ENCODE peak calls at places on chromosomes 11 and 22, in eight cellular contexts. E is Peyer's patch, A is A549, H is fibroblast of lung, X is GM23338, Q is heart right ventricle, B is lower lobe of right lung, N is heart left ventricle. F is an unnamed sample.
A peak's percentile ranks its signal among the peaks of the same experiment; 100 is the strongest.

GRCh38 chr11:7638710-7639642 is 34.3 kb downstream of the CYB5R2 start:
- DNase-seq in E (no peak), A (no peak), H (no peak), X (no peak), Q (no peak), B (no peak), N (no peak), F (no peak)

GRCh38 chr11:19905280-19905853 is 192.7 kb downstream of the NAV2 start:
- DNase-seq in E (no peak), A (peak; percentile 61), H (peak; percentile 70), X (peak; percentile 76), Q (no peak), B (no peak), N (no peak), F (no peak)

GRCh38 chr11:82722236-82722635 is 11.4 kb downstream of the FAM181B start:
- DNase-seq in E (no peak), A (no peak), H (no peak), X (no peak), Q (no peak), B (no peak), N (no peak), F (no peak)

GRCh38 chr22:23365524-23365923 is 185.2 kb downstream of the BCR start:
- DNase-seq in E (no peak), A (no peak), H (no peak), X (no peak), Q (no peak), B (no peak), N (no peak), F (no peak)

GRCh38 chr11:73995731-73996130 is 13.1 kb upstream of the UCP2 start:
- DNase-seq in E (peak; percentile 45), A (no peak), H (no peak), X (no peak), Q (no peak), B (no peak), N (no peak), F (no peak)

GRCh38 chr22:27670701-27671412 is 130.7 kb downstream of the MN1 start:
- DNase-seq in E (no peak), A (no peak), H (no peak), X (peak; percentile 93), Q (peak; percentile 71), B (no peak), N (no peak), F (no peak)

GRCh38 chr11:95414217-95414616 is 183.2 kb upstream of the SESN3 start:
- DNase-seq in E (no peak), A (no peak), H (no peak), X (no peak), Q (no peak), B (no peak), N (no peak), F (no peak)

GRCh38 chr11:2690596-2691354 is 9.0 kb downstream of the KCNQ1OT1 start:
- DNase-seq in E (peak; percentile 37), A (no peak), H (no peak), X (peak; percentile 24), Q (no peak), B (no peak), N (no peak), F (no peak)

GRCh38 chr11:117835576-117835975 is 11.0 kb upstream of the FXYD2 start:
- DNase-seq in E (peak; percentile 32), A (no peak), H (no peak), X (no peak), Q (no peak), B (no peak), N (no peak), F (no peak)

GRCh38 chr11:132300283-132300682 is 929.9 kb downstream of the NTM start:
- DNase-seq in E (no peak), A (no peak), H (no peak), X (peak; percentile 58), Q (no peak), B (no peak), N (no peak), F (no peak)

GRCh38 chr11:72719144-72719543 is 33.1 kb downstream of the ARAP1 start:
- DNase-seq in E (no peak), A (no peak), H (peak; percentile 57), X (no peak), Q (peak; percentile 61), B (peak; percentile 46), N (no peak), F (no peak)
- H3K27ac ChIP-seq in E (no peak overlapping the region), A (no peak overlapping the region), H (no peak overlapping the region), X (no peak overlapping the region), Q (peak overlapping the region; percentile 97), B (peak overlapping the region; percentile 90), N (peak overlapping the region; percentile 93), F (no peak overlapping the region)

GRCh38 chr11:119754656-119755350 is 25.8 kb upstream of the NECTIN1 start:
- DNase-seq in E (no peak), A (no peak), H (no peak), X (no peak), Q (no peak), B (no peak), N (no peak), F (no peak)
- H3K27ac ChIP-seq in E (no peak overlapping the region), A (no peak overlapping the region), H (no peak overlapping the region), X (no peak overlapping the region), Q (no peak overlapping the region), B (no peak overlapping the region), N (peak overlapping the region; percentile 19), F (no peak overlapping the region)

DNA sequence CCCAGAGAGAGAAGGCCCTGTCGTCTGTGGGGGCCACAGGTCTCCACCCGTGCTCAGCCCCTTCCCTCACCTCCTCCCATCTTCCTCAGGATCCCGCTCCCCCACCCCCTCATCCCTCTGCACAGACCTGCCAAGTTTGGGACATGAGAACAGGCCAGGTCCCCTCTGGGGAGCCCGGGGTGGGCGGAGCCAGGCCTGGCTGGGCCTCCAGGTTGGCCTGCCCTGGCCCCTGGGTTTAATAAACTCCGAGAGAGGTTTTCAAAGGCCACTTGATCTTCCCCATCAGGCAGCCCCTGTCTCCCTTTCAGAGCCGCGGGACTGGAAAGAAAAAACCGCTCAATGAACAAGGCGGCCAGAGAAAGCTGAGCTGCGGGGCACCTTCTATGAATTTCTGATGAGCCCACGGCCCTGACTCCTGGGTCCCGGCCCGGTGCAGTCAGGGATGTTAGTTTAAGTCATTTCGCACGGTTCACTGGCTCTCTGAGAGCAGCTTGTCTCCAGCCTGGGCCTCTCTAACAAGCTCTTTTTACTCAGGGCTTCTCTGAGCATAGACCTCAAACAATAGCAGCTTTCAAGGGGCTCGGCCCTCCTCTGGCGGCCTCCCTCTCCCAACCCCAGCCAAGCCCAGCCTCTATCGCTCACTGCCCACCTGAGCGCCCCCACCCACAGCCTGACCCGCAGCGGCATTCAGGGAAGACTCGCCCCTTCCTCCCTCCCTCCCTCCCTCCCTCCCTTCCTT is 64.8 kb downstream of the RPUSD4 start:
- DNase-seq in E (no peak), A (no peak), H (no peak), X (peak; percentile 74), Q (no peak), B (no peak), N (no peak), F (no peak)
- H3K27ac ChIP-seq in E (no peak overlapping the region), A (no peak overlapping the region), H (no peak overlapping the region), X (peak overlapping the region; percentile 74), Q (no peak overlapping the region), B (no peak overlapping the region), N (no peak overlapping the region), F (no peak overlapping the region)

GRCh38 chr11:119404872-119405271 is 18.1 kb downstream of the THY1 start:
- DNase-seq in E (no peak), A (no peak), H (no peak), X (no peak), Q (no peak), B (no peak), N (no peak), F (no peak)

GRCh38 chr11:119403021-119403420 is 20.0 kb downstream of the THY1 start:
- DNase-seq in E (no peak), A (no peak), H (peak; percentile 23), X (no peak), Q (no peak), B (no peak), N (no peak), F (no peak)

GRCh38 chr11:119402470-119402869 is 20.5 kb downstream of the THY1 start:
- DNase-seq in E (no peak), A (no peak), H (no peak), X (no peak), Q (no peak), B (no peak), N (no peak), F (no peak)

GRCh38 chr11:119397740-119398139 is 16.2 kb upstream of the USP2 start:
- DNase-seq in E (no peak), A (no peak), H (no peak), X (no peak), Q (no peak), B (no peak), N (no peak), F (no peak)

DNA sequence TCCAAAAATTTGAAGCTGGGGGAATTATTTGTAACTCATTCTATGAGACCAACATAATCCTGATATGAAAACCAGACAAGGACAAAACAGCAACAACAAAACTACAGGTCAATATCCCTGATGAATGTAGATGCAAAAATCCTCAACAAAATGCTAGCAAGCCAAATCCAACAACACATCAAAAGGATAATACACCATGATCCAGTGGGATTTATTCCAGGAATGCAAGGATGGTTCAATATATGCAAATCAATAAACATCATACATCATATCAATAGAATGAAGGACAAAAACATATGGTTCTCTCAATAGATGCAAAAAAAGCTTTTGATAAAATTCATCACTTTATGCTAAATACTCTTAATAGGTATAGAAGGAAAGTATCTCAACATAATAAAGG is 19.4 kb upstream of the USP2 start:
- DNase-seq in E (no peak), A (no peak), H (no peak), X (no peak), Q (no peak), B (no peak), N (no peak), F (no peak)
- H3K27ac ChIP-seq in E (no peak overlapping the region), A (no peak overlapping the region), H (no peak overlapping the region), X (no peak overlapping the region), Q (no peak overlapping the region), B (no peak overlapping the region), N (no peak overlapping the region), F (no peak overlapping the region)

GRCh38 chr11:34252015-34252414 is 105.8 kb downstream of the ABTB2 start:
- DNase-seq in E (no peak), A (no peak), H (no peak), X (no peak), Q (no peak), B (no peak), N (no peak), F (no peak)
- H3K27ac ChIP-seq in E (no peak overlapping the region), A (no peak overlapping the region), H (no peak overlapping the region), X (no peak overlapping the region), Q (peak overlapping the region; percentile 64), B (no peak overlapping the region), N (peak overlapping the region; percentile 72), F (peak overlapping the region; percentile 35)

GRCh38 chr11:12507391-12507790 is 130.0 kb downstream of the PARVA start:
- DNase-seq in E (no peak), A (no peak), H (no peak), X (no peak), Q (no peak), B (no peak), N (no peak), F (no peak)
- H3K27ac ChIP-seq in E (peak overlapping the region; percentile 36), A (no peak overlapping the region), H (no peak overlapping the region), X (no peak overlapping the region), Q (peak overlapping the region; percentile 32), B (no peak overlapping the region), N (peak overlapping the region; percentile 37), F (no peak overlapping the region)

GRCh38 chr22:41401781-41402648 is 20.3 kb downstream of the TEF start:
- DNase-seq in E (peak; percentile 85), A (peak; percentile 57), H (peak; percentile 90), X (no peak), Q (peak; percentile 78), B (peak; percentile 81), N (peak; percentile 87), F (peak; percentile 52)
- H3K27ac ChIP-seq in E (peak overlapping the region; percentile 59), A (peak overlapping the region; percentile 69), H (peak overlapping the region; percentile 34), X (no peak overlapping the region), Q (peak overlapping the region; percentile 78), B (peak overlapping the region; percentile 18), N (peak overlapping the region; percentile 84), F (no peak overlapping the region)